ENCODE peak calls at places on chromosomes 3 and 15, in eight cellular contexts. One of them, this sample, is unnamed.

GRCh38 chr3:181486496-181486895 is 225.2 kb upstream of the SOX2 start:
- DNase-seq in spleen: no peak
- DNase-seq in ACHN: no peak
- DNase-seq in activated naive CD4-positive, alpha-beta T cell: no peak
- DNase-seq in neural crest cell: no peak
- DNase-seq in cardiac septum: no peak
- DNase-seq in tibial nerve: no peak
- DNase-seq in ecto neural progenitor cell: no peak
- DNase-seq in this sample: no peak

GRCh38 chr3:377158-377561 is 180.6 kb downstream of the CHL1 start:
- DNase-seq in neural crest cell: no peak
- DNase-seq in spleen: no peak
- DNase-seq in tibial nerve: no peak
- DNase-seq in ACHN: peak
- DNase-seq in activated naive CD4-positive, alpha-beta T cell: no peak
- DNase-seq in ecto neural progenitor cell: no peak
- DNase-seq in cardiac septum: no peak
- DNase-seq in this sample: peak

GRCh38 chr3:194508486-194509449 is 22.0 kb upstream of the ATP13A3 start:
- DNase-seq in ecto neural progenitor cell: no peak
- DNase-seq in tibial nerve: no peak
- DNase-seq in spleen: no peak
- DNase-seq in neural crest cell: no peak
- DNase-seq in cardiac septum: no peak
- DNase-seq in ACHN: no peak
- DNase-seq in activated naive CD4-positive, alpha-beta T cell: no peak
- DNase-seq in this sample: no peak

GRCh38 chr3:134345202-134345601 is 29.0 kb downstream of the AMOTL2 start:
- DNase-seq in tibial nerve: no peak
- DNase-seq in spleen: peak
- DNase-seq in cardiac septum: no peak
- DNase-seq in activated naive CD4-positive, alpha-beta T cell: no peak
- DNase-seq in ecto neural progenitor cell: no peak
- DNase-seq in ACHN: no peak
- DNase-seq in neural crest cell: no peak
- DNase-seq in this sample: no peak

GRCh38 chr3:77541203-77541922 is 501.5 kb downstream of the ROBO2 start:
- DNase-seq in cardiac septum: no peak
- DNase-seq in spleen: no peak
- DNase-seq in activated naive CD4-positive, alpha-beta T cell: no peak
- DNase-seq in ecto neural progenitor cell: no peak
- DNase-seq in ACHN: no peak
- DNase-seq in neural crest cell: peak
- DNase-seq in tibial nerve: no peak
- DNase-seq in this sample: no peak

GRCh38 chr3:28376424-28376823 is 27.8 kb upstream of the AZI2 start:
- DNase-seq in neural crest cell: no peak
- DNase-seq in ACHN: no peak
- DNase-seq in activated naive CD4-positive, alpha-beta T cell: no peak
- DNase-seq in tibial nerve: peak
- DNase-seq in cardiac septum: no peak
- DNase-seq in spleen: no peak
- DNase-seq in ecto neural progenitor cell: no peak
- DNase-seq in this sample: no peak

GRCh38 chr3:53102601-53103147 is 27.6 kb downstream of the RFT1 start:
- DNase-seq in tibial nerve: peak
- DNase-seq in cardiac septum: no peak
- DNase-seq in ACHN: no peak
- DNase-seq in spleen: no peak
- DNase-seq in activated naive CD4-positive, alpha-beta T cell: no peak
- DNase-seq in ecto neural progenitor cell: no peak
- DNase-seq in neural crest cell: no peak
- DNase-seq in this sample: no peak

GRCh38 chr3:120114981-120115380 is 20.7 kb upstream of the GSK3B start:
- DNase-seq in activated naive CD4-positive, alpha-beta T cell: no peak
- DNase-seq in cardiac septum: no peak
- DNase-seq in neural crest cell: no peak
- DNase-seq in spleen: no peak
- DNase-seq in tibial nerve: no peak
- DNase-seq in ACHN: no peak
- DNase-seq in ecto neural progenitor cell: no peak
- DNase-seq in this sample: no peak

GRCh38 chr15:81419304-81419943 is 45.4 kb upstream of the TMC3 start:
- DNase-seq in neural crest cell: no peak
- DNase-seq in cardiac septum: no peak
- DNase-seq in spleen: no peak
- DNase-seq in tibial nerve: no peak
- DNase-seq in activated naive CD4-positive, alpha-beta T cell: no peak
- DNase-seq in ACHN: no peak
- DNase-seq in ecto neural progenitor cell: no peak
- DNase-seq in this sample: no peak